ENCODE peak calls at places on chromosomes 6 and 20, in nine cellular contexts. One of them, this sample, is unnamed.

GRCh38 chr20:47205577-47206123 is 150.8 kb downstream of the ZMYND8 start:
- DNase-seq in RWPE1: peak; percentile 71
- DNase-seq in HCT116: peak; percentile 77
- DNase-seq in NB4: peak; percentile 61
- DNase-seq in A549: peak; percentile 74
- DNase-seq in fibroblast of the aortic adventitia: peak; percentile 81
- DNase-seq in GM23338: peak; percentile 74
- DNase-seq in OCI-LY7: peak; percentile 56
- DNase-seq in fibroblast of pulmonary artery: peak; percentile 84
- DNase-seq in this sample: peak; percentile 67

GRCh38 chr20:45087814-45088213 is 13.1 kb downstream of the KCNS1 start:
- DNase-seq in RWPE1: no peak
- DNase-seq in HCT116: no peak
- DNase-seq in NB4: no peak
- DNase-seq in A549: no peak
- DNase-seq in fibroblast of the aortic adventitia: peak; percentile 97
- DNase-seq in GM23338: no peak
- DNase-seq in OCI-LY7: no peak
- DNase-seq in fibroblast of pulmonary artery: peak; percentile 17
- DNase-seq in this sample: no peak

GRCh38 chr6:84016029-84016428 is 17.5 kb upstream of the MRAP2 start:
- DNase-seq in RWPE1: no peak
- DNase-seq in HCT116: no peak
- DNase-seq in NB4: no peak
- DNase-seq in A549: no peak
- DNase-seq in fibroblast of the aortic adventitia: no peak
- DNase-seq in GM23338: no peak
- DNase-seq in OCI-LY7: no peak
- DNase-seq in fibroblast of pulmonary artery: no peak
- DNase-seq in this sample: no peak

GRCh38 chr6:137707590-137708360 is 159.3 kb upstream of the TNFAIP3 start:
- DNase-seq in RWPE1: peak; percentile 58
- DNase-seq in HCT116: peak; percentile 69
- DNase-seq in NB4: peak; percentile 91
- DNase-seq in A549: peak; percentile 79
- DNase-seq in fibroblast of the aortic adventitia: peak; percentile 88
- DNase-seq in GM23338: peak; percentile 80
- DNase-seq in OCI-LY7: peak; percentile 87
- DNase-seq in fibroblast of pulmonary artery: peak; percentile 91
- DNase-seq in this sample: peak; percentile 59

GRCh38 chr6:148351277-148351676 is 8.6 kb downstream of the SASH1 start:
- DNase-seq in RWPE1: no peak
- DNase-seq in HCT116: no peak
- DNase-seq in NB4: no peak
- DNase-seq in A549: no peak
- DNase-seq in fibroblast of the aortic adventitia: no peak
- DNase-seq in GM23338: no peak
- DNase-seq in OCI-LY7: no peak
- DNase-seq in fibroblast of pulmonary artery: no peak
- DNase-seq in this sample: no peak

GRCh38 chr20:21681219-21681931 is 24.1 kb upstream of the PAX1 start:
- DNase-seq in RWPE1: no peak
- DNase-seq in HCT116: no peak
- DNase-seq in NB4: no peak
- DNase-seq in A549: no peak
- DNase-seq in fibroblast of the aortic adventitia: no peak
- DNase-seq in GM23338: no peak
- DNase-seq in OCI-LY7: no peak
- DNase-seq in fibroblast of pulmonary artery: no peak
- DNase-seq in this sample: no peak

GRCh38 chr20:50980071-50980681 is 21.6 kb downstream of the MOCS3 start:
- DNase-seq in RWPE1: peak; percentile 99
- DNase-seq in HCT116: no peak
- DNase-seq in NB4: peak; percentile 87
- DNase-seq in A549: peak; percentile 88
- DNase-seq in fibroblast of the aortic adventitia: peak; percentile 98
- DNase-seq in GM23338: no peak
- DNase-seq in OCI-LY7: no peak
- DNase-seq in fibroblast of pulmonary artery: peak; percentile 98
- DNase-seq in this sample: no peak

GRCh38 chr6:116247285-116247684 is 6.6 kb downstream of the TSPYL4 start:
- DNase-seq in RWPE1: no peak
- DNase-seq in HCT116: no peak
- DNase-seq in NB4: no peak
- DNase-seq in A549: no peak
- DNase-seq in fibroblast of the aortic adventitia: no peak
- DNase-seq in GM23338: no peak
- DNase-seq in OCI-LY7: no peak
- DNase-seq in fibroblast of pulmonary artery: no peak
- DNase-seq in this sample: no peak

GRCh38 chr6:55875420-55875819 is at the start of gene BMP5:
- DNase-seq in RWPE1: no peak
- DNase-seq in HCT116: no peak
- DNase-seq in NB4: no peak
- DNase-seq in A549: no peak
- DNase-seq in fibroblast of the aortic adventitia: no peak
- DNase-seq in GM23338: peak; percentile 78
- DNase-seq in OCI-LY7: no peak
- DNase-seq in fibroblast of pulmonary artery: no peak
- DNase-seq in this sample: no peak

GRCh38 chr6:52724041-52724405 is 39.3 kb downstream of the GSTA2 start:
- DNase-seq in RWPE1: no peak
- DNase-seq in HCT116: no peak
- DNase-seq in NB4: no peak
- DNase-seq in A549: peak; percentile 23
- DNase-seq in fibroblast of the aortic adventitia: peak; percentile 89
- DNase-seq in GM23338: no peak
- DNase-seq in OCI-LY7: no peak
- DNase-seq in fibroblast of pulmonary artery: peak; percentile 65
- DNase-seq in this sample: no peak

GRCh38 chr6:22248513-22249308 is 48.1 kb downstream of the PRL start:
- DNase-seq in RWPE1: peak; percentile 4
- DNase-seq in HCT116: no peak
- DNase-seq in NB4: no peak
- DNase-seq in A549: peak; percentile 92
- DNase-seq in fibroblast of the aortic adventitia: peak; percentile 83
- DNase-seq in GM23338: no peak
- DNase-seq in OCI-LY7: no peak
- DNase-seq in fibroblast of pulmonary artery: peak; percentile 79
- DNase-seq in this sample: no peak

GRCh38 chr6:169701218-169701952 is 444 bp downstream of the WDR27 start:
- DNase-seq in RWPE1: no peak
- DNase-seq in HCT116: no peak
- DNase-seq in NB4: no peak
- DNase-seq in A549: no peak
- DNase-seq in fibroblast of the aortic adventitia: no peak
- DNase-seq in GM23338: peak; percentile 52
- DNase-seq in OCI-LY7: peak; percentile 51
- DNase-seq in fibroblast of pulmonary artery: no peak
- DNase-seq in this sample: no peak

GRCh38 chr20:22781869-22782268 is 197.5 kb upstream of the FOXA2 start:
- DNase-seq in RWPE1: no peak
- DNase-seq in HCT116: no peak
- DNase-seq in NB4: no peak
- DNase-seq in A549: no peak
- DNase-seq in fibroblast of the aortic adventitia: no peak
- DNase-seq in GM23338: no peak
- DNase-seq in OCI-LY7: no peak
- DNase-seq in fibroblast of pulmonary artery: no peak
- DNase-seq in this sample: no peak

GRCh38 chr6:81865712-81866111 is 113.2 kb upstream of the TENT5A start:
- DNase-seq in RWPE1: peak; percentile 39
- DNase-seq in HCT116: no peak
- DNase-seq in NB4: no peak
- DNase-seq in A549: no peak
- DNase-seq in fibroblast of the aortic adventitia: peak; percentile 69
- DNase-seq in GM23338: no peak
- DNase-seq in OCI-LY7: no peak
- DNase-seq in fibroblast of pulmonary artery: peak; percentile 40
- DNase-seq in this sample: no peak

GRCh38 chr6:158624684-158625682 is 19.6 kb downstream of the DYNLT1 start:
- DNase-seq in RWPE1: no peak
- DNase-seq in HCT116: no peak
- DNase-seq in NB4: no peak
- DNase-seq in A549: no peak
- DNase-seq in fibroblast of the aortic adventitia: no peak
- DNase-seq in GM23338: no peak
- DNase-seq in OCI-LY7: no peak
- DNase-seq in fibroblast of pulmonary artery: no peak
- DNase-seq in this sample: peak; percentile 29

GRCh38 chr6:218153-219018 is 73.9 kb upstream of the DUSP22 start:
- DNase-seq in RWPE1: no peak
- DNase-seq in HCT116: no peak
- DNase-seq in NB4: no peak
- DNase-seq in A549: no peak
- DNase-seq in fibroblast of the aortic adventitia: no peak
- DNase-seq in GM23338: no peak
- DNase-seq in OCI-LY7: peak; percentile 87
- DNase-seq in fibroblast of pulmonary artery: no peak
- DNase-seq in this sample: peak; percentile 85
- TF ChIP-seq CTCF in RWPE1: no peak
- TF ChIP-seq CTCF in HCT116: no peak
- TF ChIP-seq CTCF in NB4: no peak
- TF ChIP-seq CTCF in A549: no peak
- TF ChIP-seq CTCF in fibroblast of the aortic adventitia: no peak
- TF ChIP-seq CTCF in GM23338: no peak
- TF ChIP-seq CTCF in OCI-LY7: peak; percentile 58
- TF ChIP-seq CTCF in fibroblast of pulmonary artery: no peak
- TF ChIP-seq CTCF in this sample: peak; percentile 24

DNA sequence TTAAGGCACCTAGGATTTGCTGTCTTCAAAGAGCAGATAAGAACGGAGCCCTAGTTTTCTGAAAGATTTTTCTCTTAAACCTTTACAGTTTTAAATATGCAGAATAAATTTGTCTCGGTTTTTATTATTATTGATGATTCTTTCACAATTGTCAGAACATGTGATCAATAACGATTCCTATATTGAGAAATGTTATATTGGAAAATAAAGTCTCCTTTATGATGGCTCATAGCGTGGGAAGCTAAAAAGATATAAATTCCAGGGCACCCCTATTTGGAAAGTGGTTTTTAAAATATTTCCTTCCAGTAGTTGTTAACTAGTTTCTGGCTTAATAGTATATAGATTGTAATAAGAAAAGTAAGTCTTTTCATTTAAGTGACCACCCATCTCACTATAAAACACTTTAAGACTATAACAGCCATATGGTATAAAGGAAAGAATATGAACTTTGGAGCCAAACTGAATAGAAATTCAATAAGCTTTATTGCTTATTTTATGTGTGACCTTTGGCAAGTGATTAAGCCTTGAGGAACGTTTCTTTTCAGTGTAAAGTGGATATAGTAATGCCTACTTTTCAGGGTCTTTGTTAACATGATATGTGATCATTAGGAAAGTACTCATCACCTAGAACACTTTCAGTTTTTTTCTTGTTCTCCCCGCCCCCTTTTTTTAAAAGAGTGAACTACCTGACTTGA is 369.6 kb downstream of the LAMA2 start:
- DNase-seq in RWPE1: no peak
- DNase-seq in HCT116: no peak
- DNase-seq in NB4: no peak
- DNase-seq in A549: no peak
- DNase-seq in fibroblast of the aortic adventitia: no peak
- DNase-seq in GM23338: no peak
- DNase-seq in OCI-LY7: no peak
- DNase-seq in fibroblast of pulmonary artery: no peak
- DNase-seq in this sample: no peak
- TF ChIP-seq CTCF in RWPE1: peak; percentile 51
- TF ChIP-seq CTCF in HCT116: no peak
- TF ChIP-seq CTCF in NB4: no peak
- TF ChIP-seq CTCF in A549: peak; percentile 9
- TF ChIP-seq CTCF in fibroblast of the aortic adventitia: no peak
- TF ChIP-seq CTCF in GM23338: no peak
- TF ChIP-seq CTCF in OCI-LY7: peak; percentile 46
- TF ChIP-seq CTCF in fibroblast of pulmonary artery: no peak
- TF ChIP-seq CTCF in this sample: no peak

GRCh38 chr6:63307581-63308246 is 12.1 kb downstream of the LGSN start:
- DNase-seq in RWPE1: peak; percentile 57
- DNase-seq in HCT116: peak; percentile 47
- DNase-seq in NB4: peak; percentile 67
- DNase-seq in A549: peak; percentile 62
- DNase-seq in fibroblast of the aortic adventitia: peak; percentile 74
- DNase-seq in GM23338: peak; percentile 66
- DNase-seq in OCI-LY7: peak; percentile 54
- DNase-seq in fibroblast of pulmonary artery: peak; percentile 70
- DNase-seq in this sample: peak; percentile 26
- TF ChIP-seq CTCF in RWPE1: peak; percentile 38
- TF ChIP-seq CTCF in HCT116: peak; percentile 66
- TF ChIP-seq CTCF in NB4: peak; percentile 48
- TF ChIP-seq CTCF in A549: peak; percentile 53
- TF ChIP-seq CTCF in fibroblast of the aortic adventitia: peak; percentile 67
- TF ChIP-seq CTCF in GM23338: peak; percentile 65
- TF ChIP-seq CTCF in OCI-LY7: peak; percentile 80
- TF ChIP-seq CTCF in fibroblast of pulmonary artery: peak; percentile 65
- TF ChIP-seq CTCF in this sample: peak; percentile 45

GRCh38 chr6:33663727-33664449 is 42.8 kb downstream of the ITPR3 start:
- DNase-seq in RWPE1: no peak
- DNase-seq in HCT116: no peak
- DNase-seq in NB4: no peak
- DNase-seq in A549: no peak
- DNase-seq in fibroblast of the aortic adventitia: no peak
- DNase-seq in GM23338: no peak
- DNase-seq in OCI-LY7: no peak
- DNase-seq in fibroblast of pulmonary artery: no peak
- DNase-seq in this sample: no peak

GRCh38 chr6:33667072-33667471 is 44.4 kb downstream of the UQCC2 start:
- DNase-seq in RWPE1: no peak
- DNase-seq in HCT116: no peak
- DNase-seq in NB4: no peak
- DNase-seq in A549: no peak
- DNase-seq in fibroblast of the aortic adventitia: no peak
- DNase-seq in GM23338: no peak
- DNase-seq in OCI-LY7: no peak
- DNase-seq in fibroblast of pulmonary artery: no peak
- DNase-seq in this sample: no peak

GRCh38 chr6:33667776-33668175 is 43.7 kb downstream of the UQCC2 start:
- DNase-seq in RWPE1: no peak
- DNase-seq in HCT116: no peak
- DNase-seq in NB4: no peak
- DNase-seq in A549: no peak
- DNase-seq in fibroblast of the aortic adventitia: no peak
- DNase-seq in GM23338: no peak
- DNase-seq in OCI-LY7: no peak
- DNase-seq in fibroblast of pulmonary artery: no peak
- DNase-seq in this sample: no peak

GRCh38 chr6:33664506-33665057 is 43.5 kb downstream of the ITPR3 start:
- DNase-seq in RWPE1: no peak
- DNase-seq in HCT116: no peak
- DNase-seq in NB4: no peak
- DNase-seq in A549: no peak
- DNase-seq in fibroblast of the aortic adventitia: no peak
- DNase-seq in GM23338: no peak
- DNase-seq in OCI-LY7: no peak
- DNase-seq in fibroblast of pulmonary artery: no peak
- DNase-seq in this sample: no peak

DNA sequence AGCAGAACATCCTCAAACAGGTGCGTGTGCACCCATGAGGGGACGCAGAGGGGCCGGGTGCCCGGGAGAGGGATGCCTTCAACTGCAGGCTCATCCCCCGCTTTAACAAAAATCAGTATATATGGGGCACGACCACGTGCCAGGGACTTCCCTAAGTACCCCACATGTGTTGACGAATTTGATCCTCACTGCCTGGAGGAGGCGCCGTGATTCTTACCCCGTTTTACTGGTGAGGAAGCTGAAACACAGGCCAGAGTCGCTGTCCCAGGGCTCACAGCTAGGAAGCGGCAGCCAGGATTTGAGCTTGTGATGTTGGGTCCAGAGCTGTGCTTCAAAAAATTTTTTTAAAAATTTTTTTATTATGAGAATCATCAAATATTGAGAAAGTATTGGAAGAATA is 44.8 kb downstream of the ITPR3 start:
- DNase-seq in RWPE1: no peak
- DNase-seq in HCT116: no peak
- DNase-seq in NB4: peak; percentile 37
- DNase-seq in A549: no peak
- DNase-seq in fibroblast of the aortic adventitia: no peak
- DNase-seq in GM23338: peak; percentile 46
- DNase-seq in OCI-LY7: no peak
- DNase-seq in fibroblast of pulmonary artery: no peak
- DNase-seq in this sample: no peak
- TF ChIP-seq CTCF in RWPE1: no peak
- TF ChIP-seq CTCF in HCT116: peak; percentile 25
- TF ChIP-seq CTCF in NB4: peak; percentile 17
- TF ChIP-seq CTCF in A549: no peak
- TF ChIP-seq CTCF in fibroblast of the aortic adventitia: no peak
- TF ChIP-seq CTCF in GM23338: peak; percentile 20
- TF ChIP-seq CTCF in OCI-LY7: peak; percentile 32
- TF ChIP-seq CTCF in fibroblast of pulmonary artery: no peak
- TF ChIP-seq CTCF in this sample: no peak

This sample was measured in GM13976.